ENCODE peak calls at places on chromosome 6, in nine cellular contexts. W, F, U, J, S, G, M, L and D are unnamed samples. For H3K36me3, the result is how much of the 10 kb centered on the place peaks cover.

GRCh38 chr6:17869753-17870050 is 117.7 kb downstream of the KIF13A start:
- DNase-seq in W (no peak), F (no peak), U (peak), J (no peak), S (no peak), G (no peak), M (no peak), L (no peak), D (no peak)

GRCh38 chr6:164911873-164912580 is 397.4 kb downstream of the C6orf118 start:
- DNase-seq in W (no peak), F (no peak), U (no peak), J (no peak), S (no peak), G (no peak), M (no peak), L (no peak), D (no peak)

GRCh38 chr6:120764312-120764711 is 570.0 kb downstream of the TBC1D32 start:
- DNase-seq in W (no peak), F (no peak), U (no peak), J (no peak), S (no peak), G (no peak), M (no peak), L (no peak), D (no peak)

GRCh38 chr6:132604635-132605150 is 15.2 kb upstream of the TAAR5 start:
- DNase-seq in W (no peak), F (no peak), U (no peak), J (no peak), S (no peak), G (no peak), M (no peak), L (no peak), D (no peak)

GRCh38 chr6:121620002-121620740 is 184.7 kb downstream of the GJA1 start:
- DNase-seq in W (no peak), F (no peak), U (no peak), J (no peak), S (no peak), G (no peak), M (no peak), L (no peak), D (no peak)

GRCh38 chr6:797479-798077 is 104.6 kb upstream of the EXOC2 start:
- DNase-seq in W (no peak), F (peak), U (peak), J (peak), S (peak), G (no peak), M (no peak), L (peak), D (no peak)

GRCh38 chr6:12327391-12327790 is 37.2 kb downstream of the EDN1 start:
- DNase-seq in W (no peak), F (no peak), U (no peak), J (no peak), S (no peak), G (no peak), M (no peak), L (no peak), D (no peak)

GRCh38 chr6:132131777-132132176 is 180.6 kb upstream of the CCN2 start:
- DNase-seq in W (no peak), F (no peak), U (peak), J (peak), S (no peak), G (peak), M (peak), L (peak), D (no peak)

GRCh38 chr6:158767714-158768113 is 51.5 kb downstream of the EZR start:
- DNase-seq in W (peak), F (no peak), U (no peak), J (no peak), S (no peak), G (no peak), M (no peak), L (no peak), D (no peak)
- H3K36me3 ChIP-seq in W (half or more), F (under half), U (under half), J (under half), S (half or more), G (under half), M (half or more), L (under half), D (half or more)

GRCh38 chr6:37456816-37457560 is 24.0 kb downstream of the CMTR1 start:
- DNase-seq in W (no peak), F (peak), U (no peak), J (no peak), S (no peak), G (no peak), M (peak), L (no peak), D (no peak)
- H3K36me3 ChIP-seq in W (half or more), F (under half), U (under half), J (under half), S (half or more), G (under half), M (under half), L (under half), D (under half)

DNA sequence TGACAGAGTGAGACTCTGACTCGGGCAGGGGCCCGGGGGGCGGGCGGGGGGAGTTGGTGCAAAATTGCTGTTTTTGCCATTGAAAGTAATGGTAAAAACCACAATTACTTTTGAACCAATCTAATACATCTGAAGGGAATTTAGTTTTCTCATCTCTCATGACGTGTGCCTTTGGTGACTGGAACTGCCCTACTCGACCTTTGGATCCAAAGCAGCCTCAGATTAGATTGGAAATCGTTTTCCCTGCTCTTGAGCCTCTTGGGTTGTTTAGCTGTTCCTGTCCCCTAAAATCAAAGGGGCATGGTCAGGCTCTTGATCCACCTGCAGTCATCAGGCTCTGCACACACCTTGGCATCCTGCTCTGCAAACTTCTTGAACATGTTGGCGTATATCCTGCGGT is 64.0 kb upstream of the TULP1 start:
- DNase-seq in W (no peak), F (no peak), U (no peak), J (no peak), S (no peak), G (no peak), M (no peak), L (no peak), D (no peak)
- H3K36me3 ChIP-seq in W (half or more), F (under half), U (under half), J (under half), S (under half), G (under half), M (under half), L (under half), D (under half)

GRCh38 chr6:161117329-161117707 is 125.7 kb downstream of the MAP3K4 start:
- DNase-seq in W (no peak), F (peak), U (no peak), J (no peak), S (no peak), G (no peak), M (no peak), L (no peak), D (no peak)

GRCh38 chr6:161116554-161117328 is 125.2 kb downstream of the MAP3K4 start:
- DNase-seq in W (no peak), F (no peak), U (no peak), J (no peak), S (no peak), G (no peak), M (no peak), L (no peak), D (no peak)

GRCh38 chr6:161117942-161118341 is 126.4 kb downstream of the MAP3K4 start:
- DNase-seq in W (no peak), F (no peak), U (no peak), J (no peak), S (no peak), G (no peak), M (no peak), L (no peak), D (no peak)

GRCh38 chr6:161111256-161111655 is 119.7 kb downstream of the MAP3K4 start:
- DNase-seq in W (no peak), F (no peak), U (no peak), J (no peak), S (no peak), G (no peak), M (no peak), L (no peak), D (no peak)

GRCh38 chr6:161115468-161115867 is 123.9 kb downstream of the MAP3K4 start:
- DNase-seq in W (no peak), F (no peak), U (no peak), J (no peak), S (no peak), G (no peak), M (no peak), L (no peak), D (no peak)
- H3K36me3 ChIP-seq in W (half or more), F (under half), U (under half), J (under half), S (under half), G (under half), M (under half), L (under half), D (under half)

GRCh38 chr6:44254957-44255808 is 2.1 kb downstream of the SLC35B2 start:
- DNase-seq in W (no peak), F (no peak), U (no peak), J (no peak), S (no peak), G (no peak), M (no peak), L (no peak), D (peak)
- H3K36me3 ChIP-seq in W (half or more), F (under half), U (under half), J (under half), S (half or more), G (under half), M (under half), L (under half), D (half or more)

DNA sequence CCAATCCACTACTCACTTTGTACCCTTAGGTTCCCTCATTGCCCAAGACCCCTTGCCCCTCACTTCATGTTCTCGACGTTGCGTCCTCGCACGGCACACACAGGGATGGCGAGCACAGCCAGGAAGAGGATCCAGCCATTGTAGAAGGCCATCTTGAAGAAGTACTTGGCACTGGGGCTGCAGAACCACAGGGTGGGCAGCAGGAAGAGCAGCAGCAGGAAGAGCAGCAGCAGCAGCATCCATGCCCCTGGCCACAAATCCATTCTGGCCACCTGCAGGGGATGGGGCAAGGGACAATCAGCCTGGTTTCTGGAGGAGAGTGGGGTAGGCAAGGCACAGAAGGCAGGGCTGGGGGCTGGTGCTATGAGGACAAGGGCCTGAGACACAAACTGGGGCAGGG is 4.7 kb downstream of the AGPAT1 start:
- DNase-seq in W (no peak), F (no peak), U (no peak), J (no peak), S (no peak), G (no peak), M (no peak), L (no peak), D (no peak)
- H3K36me3 ChIP-seq in W (under half), F (under half), U (under half), J (under half), S (under half), G (under half), M (under half), L (under half), D (under half)

GRCh38 chr6:144467153-144467762 is 182.1 kb downstream of the UTRN start:
- DNase-seq in W (no peak), F (no peak), U (no peak), J (no peak), S (no peak), G (no peak), M (no peak), L (no peak), D (no peak)
- H3K36me3 ChIP-seq in W (half or more), F (under half), U (under half), J (under half), S (under half), G (under half), M (under half), L (under half), D (under half)

GRCh38 chr6:81690073-81690472 is 62.4 kb downstream of the TENT5A start:
- DNase-seq in W (no peak), F (no peak), U (no peak), J (no peak), S (no peak), G (no peak), M (no peak), L (no peak), D (no peak)
- H3K36me3 ChIP-seq in W (under half), F (under half), U (under half), J (under half), S (under half), G (under half), M (under half), L (under half), D (under half)